ENCODE peak calls at places on chromosome 1, in eight cellular contexts. One of them, this sample, is unnamed.

GRCh38 chr1:177122869-177123268 is 41.6 kb downstream of the ASTN1 start:
- DNase-seq in cardiac muscle cell: no peak
- DNase-seq in tibial artery: no peak
- DNase-seq in Peyer's patch: no peak
- DNase-seq in type B pancreatic cell: no peak
- DNase-seq in HepG2: no peak
- DNase-seq in heart left ventricle: no peak
- DNase-seq in uterus: no peak
- DNase-seq in this sample: no peak

GRCh38 chr1:233349137-233349536 is 21.6 kb downstream of the MAP3K21 start:
- DNase-seq in cardiac muscle cell: no peak
- DNase-seq in HepG2: no peak
- DNase-seq in type B pancreatic cell: no peak
- DNase-seq in heart left ventricle: no peak
- DNase-seq in Peyer's patch: no peak
- DNase-seq in uterus: no peak
- DNase-seq in tibial artery: no peak
- DNase-seq in this sample: no peak

GRCh38 chr1:232317336-232317735 is 312.6 kb downstream of the SIPA1L2 start:
- DNase-seq in tibial artery: no peak
- DNase-seq in Peyer's patch: no peak
- DNase-seq in type B pancreatic cell: no peak
- DNase-seq in HepG2: no peak
- DNase-seq in heart left ventricle: no peak
- DNase-seq in uterus: no peak
- DNase-seq in cardiac muscle cell: no peak
- DNase-seq in this sample: no peak

GRCh38 chr1:33532936-33533335 is 60.5 kb downstream of the ZSCAN20 start:
- DNase-seq in Peyer's patch: no peak
- DNase-seq in tibial artery: no peak
- DNase-seq in HepG2: no peak
- DNase-seq in heart left ventricle: no peak
- DNase-seq in uterus: no peak
- DNase-seq in type B pancreatic cell: no peak
- DNase-seq in cardiac muscle cell: no peak
- DNase-seq in this sample: no peak

GRCh38 chr1:44531785-44532566 is 126.9 kb downstream of the RNF220 start:
- DNase-seq in Peyer's patch: peak
- DNase-seq in heart left ventricle: no peak
- DNase-seq in cardiac muscle cell: peak
- DNase-seq in uterus: no peak
- DNase-seq in HepG2: peak
- DNase-seq in tibial artery: no peak
- DNase-seq in type B pancreatic cell: no peak
- DNase-seq in this sample: no peak

GRCh38 chr1:247329097-247329617 is 2.5 kb downstream of the ZNF496 start:
- DNase-seq in cardiac muscle cell: no peak
- DNase-seq in type B pancreatic cell: no peak
- DNase-seq in Peyer's patch: no peak
- DNase-seq in HepG2: no peak
- DNase-seq in tibial artery: no peak
- DNase-seq in heart left ventricle: no peak
- DNase-seq in uterus: no peak
- DNase-seq in this sample: no peak

GRCh38 chr1:82485591-82486369 is 685.0 kb downstream of the ADGRL2 start:
- DNase-seq in type B pancreatic cell: no peak
- DNase-seq in Peyer's patch: no peak
- DNase-seq in HepG2: no peak
- DNase-seq in cardiac muscle cell: peak
- DNase-seq in tibial artery: peak
- DNase-seq in uterus: no peak
- DNase-seq in heart left ventricle: peak
- DNase-seq in this sample: no peak

GRCh38 chr1:182889997-182890396 is 50.9 kb downstream of the DHX9 start:
- DNase-seq in Peyer's patch: no peak
- DNase-seq in type B pancreatic cell: no peak
- DNase-seq in tibial artery: no peak
- DNase-seq in uterus: no peak
- DNase-seq in cardiac muscle cell: no peak
- DNase-seq in HepG2: no peak
- DNase-seq in heart left ventricle: no peak
- DNase-seq in this sample: no peak

GRCh38 chr1:205663286-205663994 is 16.9 kb downstream of the SLC45A3 start:
- DNase-seq in HepG2: no peak
- DNase-seq in Peyer's patch: no peak
- DNase-seq in heart left ventricle: no peak
- DNase-seq in tibial artery: no peak
- DNase-seq in type B pancreatic cell: no peak
- DNase-seq in uterus: no peak
- DNase-seq in cardiac muscle cell: no peak
- DNase-seq in this sample: no peak

GRCh38 chr1:230760360-230760827 is 13.2 kb downstream of the CAPN9 start:
- DNase-seq in tibial artery: no peak
- DNase-seq in cardiac muscle cell: peak
- DNase-seq in Peyer's patch: no peak
- DNase-seq in HepG2: peak
- DNase-seq in heart left ventricle: no peak
- DNase-seq in type B pancreatic cell: no peak
- DNase-seq in uterus: no peak
- DNase-seq in this sample: no peak

GRCh38 chr1:167060141-167061072 is 29.8 kb downstream of the GPA33 start:
- DNase-seq in Peyer's patch: no peak
- DNase-seq in cardiac muscle cell: no peak
- DNase-seq in heart left ventricle: no peak
- DNase-seq in tibial artery: no peak
- DNase-seq in type B pancreatic cell: no peak
- DNase-seq in HepG2: no peak
- DNase-seq in uterus: no peak
- DNase-seq in this sample: no peak

GRCh38 chr1:41482906-41483895 is 1.3 kb downstream of the EDN2 start:
- DNase-seq in type B pancreatic cell: no peak
- DNase-seq in cardiac muscle cell: peak
- DNase-seq in HepG2: no peak
- DNase-seq in tibial artery: no peak
- DNase-seq in Peyer's patch: no peak
- DNase-seq in heart left ventricle: no peak
- DNase-seq in uterus: no peak
- DNase-seq in this sample: no peak

GRCh38 chr1:41484881-41485280 is 398 bp upstream of the EDN2 start:
- DNase-seq in Peyer's patch: no peak
- DNase-seq in uterus: no peak
- DNase-seq in HepG2: no peak
- DNase-seq in cardiac muscle cell: no peak
- DNase-seq in type B pancreatic cell: no peak
- DNase-seq in heart left ventricle: no peak
- DNase-seq in tibial artery: no peak
- DNase-seq in this sample: no peak

GRCh38 chr1:41485605-41486004 is 1.1 kb upstream of the EDN2 start:
- DNase-seq in cardiac muscle cell: no peak
- DNase-seq in HepG2: no peak
- DNase-seq in tibial artery: no peak
- DNase-seq in heart left ventricle: no peak
- DNase-seq in uterus: no peak
- DNase-seq in type B pancreatic cell: no peak
- DNase-seq in Peyer's patch: peak
- DNase-seq in this sample: no peak

GRCh38 chr1:41482001-41482765 is 2.3 kb downstream of the EDN2 start:
- DNase-seq in uterus: peak
- DNase-seq in cardiac muscle cell: no peak
- DNase-seq in Peyer's patch: peak
- DNase-seq in heart left ventricle: no peak
- DNase-seq in type B pancreatic cell: no peak
- DNase-seq in tibial artery: no peak
- DNase-seq in HepG2: no peak
- DNase-seq in this sample: no peak

DNA sequence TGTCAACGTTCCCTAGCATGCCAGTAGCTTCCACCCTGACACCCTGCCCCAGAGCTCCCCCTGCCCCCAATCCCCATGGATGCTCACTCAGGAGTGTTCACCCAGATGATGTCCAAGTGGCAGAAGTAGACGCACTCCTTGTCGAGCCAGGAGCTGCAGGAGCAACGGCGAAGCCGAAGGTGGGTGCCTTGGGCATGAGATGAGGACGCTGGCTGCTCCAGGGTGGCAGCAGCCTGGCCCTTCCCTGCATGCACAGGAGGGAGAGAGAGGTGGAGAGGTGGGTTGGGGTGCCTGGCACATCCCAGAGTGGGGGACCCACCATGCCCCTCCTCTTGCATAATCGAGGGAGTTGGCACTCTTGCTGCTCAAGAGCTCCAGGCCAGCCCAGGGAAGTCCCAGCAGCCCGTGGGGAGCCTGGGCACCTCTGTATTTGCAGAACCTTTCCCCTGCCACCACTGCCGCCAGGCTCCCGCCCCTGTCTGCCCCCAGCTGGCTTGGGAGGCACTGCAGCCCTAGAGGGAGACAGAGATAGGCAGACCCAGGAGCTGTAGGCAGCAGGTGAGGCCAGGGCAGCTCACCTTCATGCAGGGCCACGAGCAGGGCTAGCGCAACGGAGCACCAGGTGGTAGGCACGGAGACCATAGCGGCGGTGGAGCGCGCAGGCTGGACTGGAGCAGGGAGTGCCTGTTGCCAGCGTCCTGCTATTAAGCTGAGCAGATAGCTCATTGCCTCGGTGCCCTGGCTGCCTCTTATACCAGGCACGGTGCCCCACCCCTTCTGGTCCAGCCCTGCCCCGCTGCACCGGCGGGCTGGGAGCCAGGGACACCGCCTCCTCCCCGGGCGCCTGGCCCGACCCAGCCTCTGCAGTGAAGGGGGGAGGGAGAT is at the start of gene EDN2:
- DNase-seq in uterus: no peak
- DNase-seq in cardiac muscle cell: peak
- DNase-seq in tibial artery: no peak
- DNase-seq in Peyer's patch: peak
- DNase-seq in heart left ventricle: peak
- DNase-seq in HepG2: no peak
- DNase-seq in type B pancreatic cell: no peak
- DNase-seq in this sample: no peak
- TF ChIP-seq CTCF in uterus: no peak
- TF ChIP-seq CTCF in cardiac muscle cell: peak
- TF ChIP-seq CTCF in tibial artery: no peak
- TF ChIP-seq CTCF in Peyer's patch: peak
- TF ChIP-seq CTCF in heart left ventricle: no peak
- TF ChIP-seq CTCF in HepG2: no peak
- TF ChIP-seq CTCF in type B pancreatic cell: peak
- TF ChIP-seq CTCF in this sample: no peak

DNA sequence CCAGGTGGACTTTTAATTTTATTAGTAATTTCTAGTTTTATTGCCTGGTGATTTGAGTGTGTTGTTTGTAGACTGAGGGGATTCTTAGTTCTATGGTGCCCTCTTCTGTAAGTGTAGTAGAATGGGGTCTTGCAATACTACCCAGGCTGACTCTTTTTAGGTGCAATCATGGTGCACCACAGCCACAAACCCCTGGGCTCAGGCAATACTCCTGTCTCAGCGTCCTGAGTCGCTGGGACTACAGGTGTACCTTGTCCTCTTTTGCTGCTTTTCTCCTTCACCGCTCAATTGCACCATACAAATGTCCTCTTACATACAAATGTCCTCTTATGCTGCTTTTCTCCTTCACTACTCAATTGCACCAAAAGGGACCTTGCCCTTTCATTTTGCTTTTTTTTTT is 43.1 kb downstream of the SCP2 start:
- DNase-seq in type B pancreatic cell: no peak
- DNase-seq in cardiac muscle cell: peak
- DNase-seq in Peyer's patch: no peak
- DNase-seq in uterus: no peak
- DNase-seq in HepG2: peak
- DNase-seq in heart left ventricle: no peak
- DNase-seq in tibial artery: no peak
- DNase-seq in this sample: no peak
- TF ChIP-seq CTCF in type B pancreatic cell: peak
- TF ChIP-seq CTCF in cardiac muscle cell: peak
- TF ChIP-seq CTCF in Peyer's patch: no peak
- TF ChIP-seq CTCF in uterus: no peak
- TF ChIP-seq CTCF in HepG2: peak
- TF ChIP-seq CTCF in heart left ventricle: peak
- TF ChIP-seq CTCF in tibial artery: no peak
- TF ChIP-seq CTCF in this sample: no peak

GRCh38 chr1:116667577-116668105 is at the start of gene IGSF3:
- DNase-seq in HepG2: no peak
- DNase-seq in cardiac muscle cell: peak
- DNase-seq in type B pancreatic cell: peak
- DNase-seq in heart left ventricle: peak
- DNase-seq in Peyer's patch: peak
- DNase-seq in tibial artery: peak
- DNase-seq in uterus: peak
- DNase-seq in this sample: peak

GRCh38 chr1:116665001-116665400 is 2.5 kb downstream of the IGSF3 start:
- DNase-seq in uterus: no peak
- DNase-seq in Peyer's patch: no peak
- DNase-seq in tibial artery: no peak
- DNase-seq in heart left ventricle: no peak
- DNase-seq in cardiac muscle cell: no peak
- DNase-seq in HepG2: no peak
- DNase-seq in type B pancreatic cell: no peak
- DNase-seq in this sample: no peak

GRCh38 chr1:116664366-116664983 is 3.1 kb downstream of the IGSF3 start:
- DNase-seq in uterus: no peak
- DNase-seq in heart left ventricle: no peak
- DNase-seq in type B pancreatic cell: no peak
- DNase-seq in Peyer's patch: no peak
- DNase-seq in cardiac muscle cell: no peak
- DNase-seq in HepG2: no peak
- DNase-seq in tibial artery: no peak
- DNase-seq in this sample: no peak

GRCh38 chr1:116666747-116667576 is 571 bp downstream of the IGSF3 start:
- DNase-seq in HepG2: no peak
- DNase-seq in cardiac muscle cell: no peak
- DNase-seq in uterus: no peak
- DNase-seq in type B pancreatic cell: no peak
- DNase-seq in Peyer's patch: no peak
- DNase-seq in tibial artery: no peak
- DNase-seq in heart left ventricle: no peak
- DNase-seq in this sample: no peak

DNA sequence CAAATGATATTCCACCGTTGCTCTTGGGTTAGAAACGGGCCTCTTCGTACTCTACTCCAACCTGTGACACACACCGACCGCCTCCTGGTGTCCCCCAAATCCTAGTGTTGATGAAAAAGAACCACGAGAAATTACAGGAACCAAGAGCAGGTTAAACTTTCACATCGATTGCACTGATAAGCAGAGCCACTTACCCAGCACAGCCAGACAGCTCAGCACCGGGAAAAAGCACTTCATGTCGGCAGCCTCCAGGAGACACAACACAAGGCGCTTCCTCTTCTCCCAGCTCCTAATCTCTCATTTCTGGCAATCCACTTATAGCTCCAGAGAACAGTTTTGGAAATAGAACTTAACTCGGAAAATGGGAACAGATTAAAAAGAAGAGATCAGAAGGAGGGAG is 1.4 kb downstream of the IGSF3 start:
- DNase-seq in tibial artery: no peak
- DNase-seq in type B pancreatic cell: no peak
- DNase-seq in cardiac muscle cell: no peak
- DNase-seq in heart left ventricle: no peak
- DNase-seq in HepG2: no peak
- DNase-seq in uterus: no peak
- DNase-seq in Peyer's patch: peak
- DNase-seq in this sample: no peak
- TF ChIP-seq CTCF in tibial artery: no peak
- TF ChIP-seq CTCF in type B pancreatic cell: peak
- TF ChIP-seq CTCF in cardiac muscle cell: no peak
- TF ChIP-seq CTCF in heart left ventricle: no peak
- TF ChIP-seq CTCF in HepG2: no peak
- TF ChIP-seq CTCF in uterus: no peak
- TF ChIP-seq CTCF in Peyer's patch: no peak
- TF ChIP-seq CTCF in this sample: no peak

GRCh38 chr1:25442178-25442577 is 11.5 kb downstream of the MACO1 start:
- DNase-seq in heart left ventricle: no peak
- DNase-seq in cardiac muscle cell: no peak
- DNase-seq in type B pancreatic cell: no peak
- DNase-seq in uterus: no peak
- DNase-seq in HepG2: no peak
- DNase-seq in Peyer's patch: no peak
- DNase-seq in tibial artery: no peak
- DNase-seq in this sample: no peak
- TF ChIP-seq CTCF in heart left ventricle: no peak
- TF ChIP-seq CTCF in cardiac muscle cell: no peak
- TF ChIP-seq CTCF in type B pancreatic cell: no peak
- TF ChIP-seq CTCF in uterus: no peak
- TF ChIP-seq CTCF in HepG2: peak
- TF ChIP-seq CTCF in Peyer's patch: no peak
- TF ChIP-seq CTCF in tibial artery: no peak
- TF ChIP-seq CTCF in this sample: no peak

This sample was measured in CD14-positive monocyte.